ENCODE peak calls at places on chromosomes 1 and 21, in nine cellular contexts. I, R, K, Z, G, U, N, F and O are unnamed samples.
A peak's percentile ranks its signal among the peaks of the same experiment; 100 is the strongest.

GRCh38 chr1:36857761-36858160 is 176.6 kb downstream of the GRIK3 start:
- DNase-seq in I (no peak), R (no peak), K (no peak), Z (no peak), G (no peak), U (no peak), N (no peak), F (no peak), O (peak; percentile 86)

GRCh38 chr1:1072299-1072848 is 1.7 kb downstream of the RNF223 start:
- DNase-seq in I (no peak), R (no peak), K (no peak), Z (no peak), G (no peak), U (no peak), N (no peak), F (no peak), O (no peak)

GRCh38 chr1:214438059-214438458 is 113.3 kb downstream of the PTPN14 start:
- DNase-seq in I (peak; percentile 16), R (no peak), K (no peak), Z (no peak), G (no peak), U (no peak), N (peak; percentile 33), F (no peak), O (no peak)

GRCh38 chr21:45433911-45434644 is 29.1 kb downstream of the COL18A1 start:
- DNase-seq in I (no peak), R (no peak), K (no peak), Z (no peak), G (no peak), U (no peak), N (no peak), F (no peak), O (no peak)

GRCh38 chr1:54889132-54889725 is 2.2 kb upstream of the DHCR24 start:
- DNase-seq in I (no peak), R (no peak), K (no peak), Z (no peak), G (no peak), U (no peak), N (no peak), F (no peak), O (no peak)

GRCh38 chr1:64536217-64536835 is 66.4 kb downstream of the CACHD1 start:
- DNase-seq in I (no peak), R (no peak), K (no peak), Z (no peak), G (no peak), U (no peak), N (no peak), F (no peak), O (no peak)

GRCh38 chr1:99548924-99549605 is 96.8 kb upstream of the PALMD start:
- DNase-seq in I (peak; percentile 17), R (no peak), K (peak; percentile 39), Z (peak; percentile 56), G (no peak), U (no peak), N (peak; percentile 24), F (no peak), O (peak; percentile 80)

GRCh38 chr1:87812881-87813577 is 484.3 kb downstream of the LMO4 start:
- DNase-seq in I (no peak), R (no peak), K (no peak), Z (no peak), G (no peak), U (no peak), N (no peak), F (no peak), O (no peak)

GRCh38 chr1:209769171-209769904 is 13.5 kb downstream of the TRAF3IP3 start:
- DNase-seq in I (peak; percentile 74), R (peak; percentile 51), K (peak; percentile 31), Z (peak; percentile 88), G (peak; percentile 84), U (peak; percentile 67), N (peak; percentile 43), F (peak; percentile 89), O (no peak)

GRCh38 chr1:211469938-211470529 is 21.9 kb downstream of the RD3 start:
- DNase-seq in I (peak; percentile 80), R (peak; percentile 92), K (peak; percentile 88), Z (peak; percentile 84), G (peak; percentile 84), U (peak; percentile 14), N (peak; percentile 70), F (peak; percentile 68), O (peak; percentile 90)

GRCh38 chr1:77927414-77927813 is 39.0 kb downstream of the NEXN start:
- DNase-seq in I (no peak), R (no peak), K (no peak), Z (no peak), G (no peak), U (no peak), N (no peak), F (no peak), O (no peak)
- H3K36me3 ChIP-seq in I (peaks cover 85% of the 10 kb centered on the region), R (no peaks in the 10 kb centered on the region), K (no peaks in the 10 kb centered on the region), Z (peaks cover 55% of the 10 kb centered on the region), G (peaks cover 77% of the 10 kb centered on the region), U (no peaks in the 10 kb centered on the region), N (no peaks in the 10 kb centered on the region), F (peaks cover 10% of the 10 kb centered on the region), O (no peaks in the 10 kb centered on the region)

GRCh38 chr21:42862123-42862475 is 17.2 kb downstream of the WDR4 start:
- DNase-seq in I (no peak), R (no peak), K (no peak), Z (no peak), G (no peak), U (no peak), N (no peak), F (no peak), O (no peak)

GRCh38 chr21:42862774-42863503 is 16.4 kb downstream of the WDR4 start:
- DNase-seq in I (no peak), R (peak; percentile 48), K (no peak), Z (no peak), G (no peak), U (no peak), N (no peak), F (no peak), O (no peak)

GRCh38 chr21:42864812-42865211 is 14.5 kb downstream of the WDR4 start:
- DNase-seq in I (no peak), R (no peak), K (no peak), Z (no peak), G (no peak), U (no peak), N (no peak), F (no peak), O (no peak)

GRCh38 chr21:42864286-42864685 is 15.1 kb downstream of the WDR4 start:
- DNase-seq in I (no peak), R (no peak), K (no peak), Z (no peak), G (no peak), U (no peak), N (no peak), F (no peak), O (no peak)

GRCh38 chr21:42863504-42863870 is 15.9 kb downstream of the WDR4 start:
- DNase-seq in I (no peak), R (no peak), K (no peak), Z (no peak), G (no peak), U (no peak), N (no peak), F (no peak), O (no peak)
- H3K4me3 ChIP-seq in I (no peak overlapping the region), R (no peak overlapping the region), K (no peak overlapping the region), Z (no peak overlapping the region), G (no peak overlapping the region), U (no peak overlapping the region), N (no peak overlapping the region), F (no peak overlapping the region), O (no peak overlapping the region)

GRCh38 chr1:34930702-34931071 is 1.2 kb upstream of the DLGAP3 start:
- DNase-seq in I (no peak), R (no peak), K (no peak), Z (no peak), G (no peak), U (no peak), N (no peak), F (no peak), O (no peak)

GRCh38 chr1:34929497-34929852 is at the start of gene DLGAP3:
- DNase-seq in I (no peak), R (peak; percentile 22), K (no peak), Z (no peak), G (no peak), U (no peak), N (no peak), F (no peak), O (peak; percentile 58)

GRCh38 chr1:34928066-34928864 is 1.2 kb downstream of the DLGAP3 start:
- DNase-seq in I (no peak), R (no peak), K (no peak), Z (no peak), G (no peak), U (no peak), N (no peak), F (no peak), O (no peak)

GRCh38 chr1:34928865-34929496 is 469 bp downstream of the DLGAP3 start:
- DNase-seq in I (no peak), R (no peak), K (no peak), Z (no peak), G (no peak), U (no peak), N (no peak), F (no peak), O (no peak)

DNA sequence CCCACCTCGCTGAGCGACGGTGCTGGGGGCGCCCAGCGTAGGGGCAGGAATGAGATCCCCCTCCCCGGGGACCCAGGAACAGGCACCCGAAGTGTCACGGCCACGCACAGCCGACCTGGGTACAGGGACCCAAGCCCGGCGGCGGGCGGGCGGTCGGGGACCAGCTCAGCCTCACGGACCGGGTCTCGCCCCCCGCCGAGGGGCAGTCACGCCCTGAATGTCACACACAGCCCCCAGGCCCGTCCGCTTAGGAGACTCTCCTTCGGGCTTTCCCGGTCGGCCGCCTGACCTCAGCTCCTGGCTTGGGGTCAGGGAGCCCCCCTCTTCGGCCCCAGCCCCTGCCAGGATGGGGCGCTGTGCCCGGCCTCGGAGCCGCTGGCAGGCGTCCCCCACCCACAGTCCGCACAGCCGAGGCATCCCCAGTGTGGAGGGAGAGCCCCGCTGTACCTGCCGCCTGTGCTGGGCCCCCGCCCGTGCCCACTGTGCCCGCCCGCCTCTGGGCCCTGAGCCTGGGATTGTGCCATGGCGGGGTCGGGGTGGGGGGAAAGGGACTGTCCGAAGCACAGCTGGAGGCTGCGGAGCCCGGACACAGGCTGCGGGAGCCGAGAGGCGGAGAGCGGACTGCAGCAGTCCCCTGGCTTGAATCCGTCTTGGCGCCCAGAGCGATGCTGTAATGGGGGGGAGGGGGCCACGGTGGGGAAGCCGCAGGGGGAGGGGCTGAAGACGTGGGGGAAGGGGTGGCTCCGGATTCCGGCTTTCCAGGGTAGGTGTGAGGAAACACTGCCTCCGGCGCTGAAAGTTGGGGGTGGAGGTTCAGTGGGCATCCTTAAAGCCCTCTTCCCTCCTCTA is 627 bp upstream of the DLGAP3 start:
- DNase-seq in I (no peak), R (no peak), K (no peak), Z (no peak), G (no peak), U (no peak), N (no peak), F (no peak), O (peak; percentile 23)
- TF ChIP-seq CTCF in I (no peak), R (no peak), K (no peak), Z (no peak), G (no peak), U (no peak), N (no peak), F (no peak), O (no peak)

DNA sequence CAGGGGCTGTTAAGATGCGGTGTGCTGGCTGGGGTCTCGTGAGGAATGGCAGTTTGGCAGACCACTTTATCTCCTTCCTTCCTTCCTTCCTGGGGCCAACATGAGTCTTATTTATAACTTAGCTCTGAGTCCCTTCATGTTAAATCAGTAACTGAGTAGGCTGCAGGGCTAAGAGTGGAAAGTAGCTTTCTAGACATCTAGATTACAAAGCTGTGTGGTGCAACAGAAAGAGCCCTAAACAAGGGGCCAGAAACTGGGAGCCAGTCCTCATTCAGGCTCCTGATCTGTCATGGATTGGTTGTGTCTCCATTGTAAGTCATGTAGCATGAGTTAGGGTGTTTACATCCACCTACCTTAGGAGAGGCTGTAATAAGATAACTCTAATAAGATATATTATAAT is 135.5 kb upstream of the DUSP10 start:
- DNase-seq in I (no peak), R (no peak), K (no peak), Z (no peak), G (no peak), U (no peak), N (no peak), F (no peak), O (no peak)
- H3K36me3 ChIP-seq in I (no peaks in the 10 kb centered on the region), R (no peaks in the 10 kb centered on the region), K (no peaks in the 10 kb centered on the region), Z (no peaks in the 10 kb centered on the region), G (no peaks in the 10 kb centered on the region), U (no peaks in the 10 kb centered on the region), N (no peaks in the 10 kb centered on the region), F (no peaks in the 10 kb centered on the region), O (no peaks in the 10 kb centered on the region)